ENCODE peak calls at places on chromosomes 4 and X, in eight cellular contexts. U is sigmoid colon, V is DND-41, Y is thoracic aorta, X is aorta, M is heart left ventricle, Q is right lobe of liver, H is suprapubic skin. I is an unnamed sample. For H3K4me1, the result is how much of the 10 kb centered on the place peaks cover.

GRCh38 chr4:80006935-80007744 is 65.9 kb downstream of the ANTXR2 start:
- DNase-seq in U (no peak), V (peak), Y (no peak), X (no peak), M (no peak), Q (no peak), H (no peak), I (no peak)

GRCh38 chr4:101114936-101115372 is 232.4 kb downstream of the PPP3CA start:
- DNase-seq in U (no peak), V (no peak), Y (no peak), X (no peak), M (no peak), Q (no peak), H (no peak), I (no peak)

GRCh38 chr4:161189286-161190134 is 974.3 kb downstream of the FSTL5 start:
- DNase-seq in U (no peak), V (no peak), Y (no peak), X (no peak), M (no peak), Q (no peak), H (no peak), I (no peak)

GRCh38 chr4:168710353-168710946 is 213.6 kb downstream of the PALLD start:
- DNase-seq in U (no peak), V (no peak), Y (no peak), X (no peak), M (no peak), Q (no peak), H (no peak), I (no peak)

GRCh38 chr4:102826890-102827673 is at the start of gene UBE2D3:
- DNase-seq in U (peak), V (peak), Y (peak), X (peak), M (peak), Q (peak), H (peak), I (peak)

GRCh38 chr4:153207561-153207960 is 3.3 kb downstream of the TRIM2 start:
- DNase-seq in U (no peak), V (no peak), Y (no peak), X (no peak), M (peak), Q (peak), H (no peak), I (no peak)

GRCh38 chr4:7134737-7135388 is 57.5 kb upstream of the SORCS2 start:
- DNase-seq in U (peak), V (no peak), Y (no peak), X (peak), M (peak), Q (no peak), H (peak), I (no peak)

GRCh38 chrX:39946822-39947221 is 150.9 kb downstream of the BCOR start:
- DNase-seq in U (no peak), V (no peak), Y (no peak), X (no peak), M (no peak), Q (no peak), H (no peak), I (no peak)

GRCh38 chr4:130849985-130850632 is 1754.2 kb downstream of the C4orf33 start:
- DNase-seq in U (no peak), V (no peak), Y (no peak), X (no peak), M (no peak), Q (no peak), H (no peak), I (peak)

GRCh38 chrX:18574591-18574990 is 97.3 kb downstream of the RS1 start:
- DNase-seq in U (peak), V (no peak), Y (no peak), X (no peak), M (peak), Q (no peak), H (no peak), I (no peak)

GRCh38 chr4:168384437-168385141 is 66.0 kb upstream of the DDX60 start:
- DNase-seq in U (no peak), V (no peak), Y (no peak), X (no peak), M (no peak), Q (no peak), H (no peak), I (no peak)

GRCh38 chrX:31209005-31209612 is 137.3 kb upstream of the FTHL17 start:
- DNase-seq in U (no peak), V (no peak), Y (no peak), X (no peak), M (no peak), Q (no peak), H (no peak), I (no peak)

GRCh38 chrX:54721424-54721823 is 76.6 kb downstream of the ITIH6 start:
- DNase-seq in U (no peak), V (no peak), Y (no peak), X (no peak), M (no peak), Q (no peak), H (no peak), I (no peak)

GRCh38 chr4:88706574-88706973 is 8.9 kb upstream of the NAP1L5 start:
- DNase-seq in U (no peak), V (no peak), Y (no peak), X (no peak), M (peak), Q (no peak), H (no peak), I (no peak)

GRCh38 chrX:74557378-74557777 is 57.0 kb downstream of the RLIM start:
- DNase-seq in U (no peak), V (no peak), Y (no peak), X (no peak), M (no peak), Q (no peak), H (no peak), I (no peak)
- H3K27ac ChIP-seq in U (no peak), V (no peak), Y (no peak), X (no peak), M (no peak), Q (no peak), H (no peak), I (no peak)

GRCh38 chr4:99852199-99852718 is 35.6 kb downstream of the DAPP1 start:
- DNase-seq in U (no peak), V (no peak), Y (no peak), X (no peak), M (no peak), Q (no peak), H (no peak), I (no peak)
- H3K4me1 ChIP-seq in U (under half), V (under half), Y (under half), X (under half), M (under half), Q (under half), H (under half), I (under half)

GRCh38 chr4:176782794-176783193 is 9.9 kb downstream of the VEGFC start:
- DNase-seq in U (no peak), V (no peak), Y (no peak), X (no peak), M (no peak), Q (no peak), H (no peak), I (no peak)

GRCh38 chr4:176782191-176782590 is 10.5 kb downstream of the VEGFC start:
- DNase-seq in U (no peak), V (no peak), Y (no peak), X (no peak), M (no peak), Q (no peak), H (no peak), I (no peak)

GRCh38 chr4:176781739-176782100 is 11.0 kb downstream of the VEGFC start:
- DNase-seq in U (no peak), V (no peak), Y (no peak), X (no peak), M (no peak), Q (no peak), H (no peak), I (no peak)

GRCh38 chr4:176779421-176779820 is 13.3 kb downstream of the VEGFC start:
- DNase-seq in U (no peak), V (no peak), Y (no peak), X (no peak), M (no peak), Q (no peak), H (no peak), I (no peak)

DNA sequence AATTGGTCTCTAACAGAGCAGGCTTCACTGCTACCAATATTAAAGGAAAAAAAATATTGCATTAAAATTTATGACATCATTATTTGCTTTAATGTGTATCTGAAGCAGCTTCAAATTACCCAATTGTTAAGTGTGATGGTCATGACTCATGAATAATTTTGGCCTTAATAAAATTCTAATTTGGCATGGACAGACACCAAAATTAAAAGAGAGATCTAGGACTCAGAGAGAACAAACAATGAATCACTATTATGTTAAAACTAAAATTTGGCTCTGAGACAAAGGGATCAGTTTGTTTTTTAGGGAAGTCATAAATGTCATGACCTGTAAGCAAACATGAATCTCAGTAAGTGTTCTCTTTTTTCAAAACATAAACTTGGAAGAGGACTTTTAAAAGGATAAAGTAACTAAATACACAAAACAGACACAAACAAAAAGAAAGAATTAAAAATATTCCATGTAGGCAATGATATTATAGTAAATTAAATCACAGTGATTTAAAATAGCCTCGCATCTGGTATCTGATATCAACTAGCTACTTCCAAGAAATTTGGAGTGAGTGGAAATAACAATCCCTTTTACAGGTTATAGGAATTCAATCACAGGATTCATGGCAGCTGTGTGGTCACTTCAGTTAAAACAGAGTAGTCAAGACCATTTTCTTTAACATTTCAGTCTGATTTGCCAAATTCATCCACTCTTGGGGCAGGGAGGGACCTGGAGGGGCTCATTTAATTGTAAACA is 11.6 kb downstream of the VEGFC start:
- DNase-seq in U (no peak), V (no peak), Y (no peak), X (no peak), M (no peak), Q (no peak), H (no peak), I (no peak)
- H3K27ac ChIP-seq in U (peak), V (no peak), Y (no peak), X (no peak), M (peak), Q (no peak), H (peak), I (no peak)

DNA sequence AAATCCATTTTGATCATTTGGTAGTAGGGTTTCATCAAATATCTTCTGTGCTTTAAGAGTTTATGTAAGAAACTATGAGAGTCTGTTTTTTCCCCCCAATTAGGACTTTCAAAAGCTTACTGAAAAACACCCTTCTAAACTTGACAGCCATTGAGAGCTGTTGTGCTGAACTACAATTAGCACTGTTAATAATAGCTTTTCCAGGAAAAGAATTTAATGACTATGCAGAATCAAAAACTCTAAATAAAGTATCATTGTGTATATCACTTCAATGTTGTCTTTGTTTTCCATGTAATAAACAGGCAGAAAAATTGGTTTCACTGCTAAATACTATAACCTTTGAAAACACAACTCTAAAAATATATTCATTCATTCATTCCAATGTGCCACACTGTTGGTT is 121.4 kb upstream of the PDE5A start:
- DNase-seq in U (no peak), V (no peak), Y (no peak), X (no peak), M (no peak), Q (no peak), H (no peak), I (no peak)
- H3K4me1 ChIP-seq in U (under half), V (under half), Y (under half), X (under half), M (under half), Q (under half), H (under half), I (under half)

DNA sequence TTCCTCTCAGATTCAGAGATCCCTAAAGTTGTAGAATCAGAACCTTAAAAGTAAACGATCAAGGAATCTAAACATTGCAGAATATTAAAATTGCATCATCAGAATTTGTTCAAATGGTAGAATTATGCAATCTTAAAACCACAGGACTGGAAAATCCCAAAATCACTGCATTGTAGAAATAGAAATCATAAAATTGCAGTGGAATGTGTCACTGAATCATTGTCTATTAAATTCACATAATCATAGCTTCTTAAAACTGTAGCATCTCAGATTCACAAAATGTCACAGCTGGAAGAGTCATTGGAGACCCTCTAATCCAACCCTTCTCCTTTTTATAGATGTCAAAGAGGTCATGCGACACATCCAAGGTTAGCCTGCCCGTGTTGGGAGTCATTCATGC is 15.6 kb downstream of the IQSEC2 start:
- DNase-seq in U (no peak), V (no peak), Y (no peak), X (no peak), M (no peak), Q (no peak), H (no peak), I (no peak)
- H3K27ac ChIP-seq in U (peak), V (no peak), Y (no peak), X (no peak), M (no peak), Q (no peak), H (peak), I (no peak)

DNA sequence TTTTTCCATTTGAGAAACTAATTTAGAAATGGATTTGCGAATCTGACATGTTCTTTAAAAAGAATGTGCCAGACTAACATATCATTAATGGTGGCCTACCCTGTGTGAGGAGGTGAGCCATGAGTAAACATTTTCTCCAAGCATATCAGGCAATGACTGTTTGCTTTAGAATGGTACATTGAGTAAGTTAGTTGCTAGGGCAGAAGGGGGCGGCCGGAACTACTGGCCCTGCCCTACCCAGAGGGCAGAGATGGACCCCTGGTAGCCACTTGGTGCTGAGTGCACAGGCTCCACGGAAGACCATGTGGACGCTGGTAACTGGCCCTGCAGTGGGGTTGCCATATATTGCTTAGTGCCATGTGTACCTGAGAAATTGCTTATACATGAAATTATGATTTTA is 8.6 kb downstream of the FNIP2 start:
- DNase-seq in U (no peak), V (no peak), Y (no peak), X (no peak), M (no peak), Q (no peak), H (no peak), I (no peak)
- H3K4me1 ChIP-seq in U (half or more), V (under half), Y (half or more), X (under half), M (half or more), Q (under half), H (under half), I (under half)

DNA sequence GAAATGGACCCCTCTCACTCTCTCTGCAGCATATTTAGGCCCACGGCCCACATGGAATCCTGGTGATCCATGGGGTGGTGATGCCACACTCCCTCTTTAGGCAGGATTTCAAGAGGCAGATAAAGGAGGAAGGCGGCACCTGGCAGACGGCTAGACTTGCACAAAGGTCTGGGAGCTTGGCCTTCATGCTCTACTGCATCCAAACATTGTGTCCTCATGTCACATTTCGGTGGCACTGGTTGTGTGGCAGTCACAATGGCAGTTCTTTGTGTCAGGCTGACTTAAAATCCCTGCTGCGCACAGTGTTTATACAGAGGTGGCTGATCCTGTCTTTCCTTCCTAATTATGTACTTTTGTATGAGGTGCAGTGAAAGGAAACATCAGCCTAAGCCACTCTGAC is 147.3 kb downstream of the STK32B start:
- DNase-seq in U (no peak), V (no peak), Y (no peak), X (no peak), M (no peak), Q (no peak), H (no peak), I (no peak)
- H3K27ac ChIP-seq in U (no peak), V (no peak), Y (no peak), X (no peak), M (no peak), Q (no peak), H (no peak), I (no peak)

GRCh38 chr4:76589872-76590846 is 155.1 kb downstream of the SHROOM3 start:
- DNase-seq in U (no peak), V (no peak), Y (no peak), X (peak), M (peak), Q (no peak), H (no peak), I (no peak)
- H3K4me1 ChIP-seq in U (under half), V (under half), Y (half or more), X (under half), M (under half), Q (under half), H (under half), I (under half)

GRCh38 chr4:13299343-13299742 is 184.8 kb downstream of the RAB28 start:
- DNase-seq in U (no peak), V (no peak), Y (no peak), X (no peak), M (no peak), Q (no peak), H (no peak), I (no peak)
- H3K27ac ChIP-seq in U (no peak), V (no peak), Y (no peak), X (no peak), M (no peak), Q (no peak), H (no peak), I (no peak)

DNA sequence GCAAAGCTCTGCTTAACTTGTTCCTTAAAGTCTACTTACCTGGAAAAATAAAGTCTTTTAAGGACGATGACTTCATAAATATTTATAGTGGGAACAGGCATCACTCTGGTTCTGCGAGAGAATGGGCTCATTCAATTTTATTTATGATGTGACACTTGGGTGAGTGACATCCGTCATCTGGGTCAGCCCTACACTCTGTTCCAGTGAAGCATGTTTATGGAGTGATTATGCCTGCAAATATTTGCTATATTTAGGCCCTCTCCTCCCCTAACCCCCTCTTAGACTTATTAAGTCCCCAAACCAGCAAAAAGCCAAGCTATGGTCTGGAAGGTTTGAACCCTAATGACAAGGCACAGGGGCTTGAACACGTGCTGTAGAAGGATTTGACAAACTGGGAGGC is 55.8 kb downstream of the C4orf51 start:
- DNase-seq in U (no peak), V (no peak), Y (no peak), X (no peak), M (no peak), Q (no peak), H (no peak), I (no peak)
- H3K4me1 ChIP-seq in U (half or more), V (under half), Y (half or more), X (under half), M (half or more), Q (under half), H (half or more), I (under half)